ENCODE peak calls at places on chromosomes 6 and 20, in seven cellular contexts. G is GM23248, M is MM.1S, V is neural progenitor cell, H is OCI-LY7, K is HCT116, C is PC-3. D is an unnamed sample. For H3K4me1, the result is how much of the 10 kb centered on the place peaks cover.

GRCh38 chr20:37267684-37268313 is 6.2 kb upstream of the GHRH start:
- DNase-seq in G (no peak), M (no peak), V (peak), H (peak), K (no peak), C (no peak), D (no peak)

GRCh38 chr6:109580519-109580918 is 97.5 kb upstream of the ZBTB24 start:
- DNase-seq in G (no peak), M (no peak), V (peak), H (no peak), K (no peak), C (no peak), D (no peak)

GRCh38 chr20:24018796-24019195 is 30.2 kb upstream of the GGTLC1 start:
- DNase-seq in G (peak), M (no peak), V (peak), H (no peak), K (no peak), C (peak), D (peak)

GRCh38 chr6:60671369-60671768 is 1614.7 kb downstream of the KHDRBS2 start:
- DNase-seq in G (no peak), M (peak), V (no peak), H (no peak), K (no peak), C (no peak), D (no peak)

GRCh38 chr6:18260448-18261106 is 3.8 kb downstream of the DEK start:
- DNase-seq in G (peak), M (peak), V (no peak), H (peak), K (no peak), C (peak), D (no peak)

GRCh38 chr6:150930816-150931215 is 65.3 kb downstream of the MTHFD1L start:
- DNase-seq in G (peak), M (no peak), V (no peak), H (no peak), K (no peak), C (peak), D (no peak)

GRCh38 chr6:38728203-38728602 is 13.1 kb downstream of the DNAH8 start:
- DNase-seq in G (no peak), M (no peak), V (no peak), H (no peak), K (no peak), C (no peak), D (no peak)

GRCh38 chr6:90168693-90169131 is 127.9 kb downstream of the BACH2 start:
- DNase-seq in G (peak), M (no peak), V (no peak), H (no peak), K (no peak), C (peak), D (no peak)

GRCh38 chr6:99458319-99458718 is 33.2 kb upstream of the PNISR start:
- DNase-seq in G (peak), M (peak), V (peak), H (peak), K (peak), C (peak), D (peak)

GRCh38 chr6:36444470-36444869 is 1.7 kb downstream of the KCTD20 start:
- DNase-seq in G (peak), M (no peak), V (no peak), H (no peak), K (no peak), C (no peak), D (peak)

GRCh38 chr6:37258405-37258704 is 411 bp upstream of the TMEM217 start:
- DNase-seq in G (peak), M (no peak), V (no peak), H (no peak), K (no peak), C (peak), D (no peak)

GRCh38 chr6:20790032-20790791 is 256.0 kb downstream of the CDKAL1 start:
- DNase-seq in G (no peak), M (no peak), V (no peak), H (no peak), K (no peak), C (no peak), D (no peak)

GRCh38 chr6:20223119-20223518 is 10.8 kb upstream of the MBOAT1 start:
- DNase-seq in G (no peak), M (no peak), V (no peak), H (no peak), K (no peak), C (no peak), D (no peak)

GRCh38 chr6:47187108-47187507 is 122.6 kb downstream of the TNFRSF21 start:
- DNase-seq in G (no peak), M (no peak), V (no peak), H (no peak), K (no peak), C (no peak), D (no peak)

GRCh38 chr6:167112421-167112820 is 10.5 kb upstream of the CCR6 start:
- DNase-seq in G (no peak), M (no peak), V (no peak), H (no peak), K (no peak), C (no peak), D (no peak)
- H3K4me1 ChIP-seq in G (under half), M (under half), V (under half), H (half or more), K (under half), C (under half), D (under half)

GRCh38 chr6:107869871-107870270 is 45.8 kb upstream of the SCML4 start:
- DNase-seq in G (no peak), M (peak), V (peak), H (peak), K (no peak), C (no peak), D (no peak)

GRCh38 chr6:107868867-107869611 is 44.9 kb upstream of the SCML4 start:
- DNase-seq in G (no peak), M (no peak), V (no peak), H (no peak), K (no peak), C (no peak), D (no peak)

GRCh38 chr6:107864235-107864970 is 40.3 kb upstream of the SCML4 start:
- DNase-seq in G (no peak), M (no peak), V (peak), H (no peak), K (no peak), C (no peak), D (no peak)

GRCh38 chr6:107866606-107867301 is 42.6 kb upstream of the SCML4 start:
- DNase-seq in G (peak), M (peak), V (peak), H (peak), K (peak), C (peak), D (peak)

GRCh38 chr6:107867302-107867615 is 43.1 kb upstream of the SCML4 start:
- DNase-seq in G (no peak), M (no peak), V (no peak), H (no peak), K (no peak), C (no peak), D (no peak)
- TF ChIP-seq EZH2phosphoT487 in G (no peak), M (no peak), V (no peak), H (no peak), K (no peak), C (no peak), D (no peak)

GRCh38 chr20:14333734-14334133 is 3.7 kb downstream of the FLRT3 start:
- DNase-seq in G (no peak), M (no peak), V (no peak), H (no peak), K (no peak), C (no peak), D (no peak)

GRCh38 chr20:14336667-14337066 is 745 bp downstream of the FLRT3 start:
- DNase-seq in G (peak), M (peak), V (peak), H (no peak), K (no peak), C (peak), D (peak)

GRCh38 chr20:14332796-14333345 is 4.5 kb downstream of the FLRT3 start:
- DNase-seq in G (no peak), M (no peak), V (peak), H (no peak), K (no peak), C (no peak), D (peak)

GRCh38 chr20:14334306-14334930 is 3.0 kb downstream of the FLRT3 start:
- DNase-seq in G (peak), M (peak), V (peak), H (peak), K (no peak), C (peak), D (peak)

GRCh38 chr20:14335122-14335521 is 2.3 kb downstream of the FLRT3 start:
- DNase-seq in G (no peak), M (no peak), V (no peak), H (no peak), K (no peak), C (no peak), D (no peak)
- H3K4me3 ChIP-seq in G (peak), M (no peak), V (peak), H (no peak), K (no peak), C (peak), D (peak)

GRCh38 chr20:32364554-32365208 is 6.5 kb downstream of the ASXL1 start:
- DNase-seq in G (no peak), M (no peak), V (no peak), H (no peak), K (no peak), C (no peak), D (no peak)

GRCh38 chr20:32363492-32363891 is 5.4 kb downstream of the ASXL1 start:
- DNase-seq in G (peak), M (no peak), V (no peak), H (no peak), K (no peak), C (no peak), D (no peak)

GRCh38 chr20:32366380-32366779 is 8.2 kb downstream of the ASXL1 start:
- DNase-seq in G (no peak), M (no peak), V (no peak), H (no peak), K (no peak), C (no peak), D (no peak)

GRCh38 chr20:32362924-32363364 is 4.8 kb downstream of the ASXL1 start:
- DNase-seq in G (peak), M (no peak), V (no peak), H (no peak), K (no peak), C (no peak), D (no peak)

GRCh38 chr20:32365560-32365959 is 7.4 kb downstream of the ASXL1 start:
- DNase-seq in G (peak), M (no peak), V (no peak), H (no peak), K (no peak), C (no peak), D (no peak)
- H3K4me1 ChIP-seq in G (under half), M (under half), V (under half), H (half or more), K (under half), C (under half), D (under half)

GRCh38 chr20:63167918-63168520 is 47.9 kb downstream of the YTHDF1 start:
- DNase-seq in G (no peak), M (no peak), V (no peak), H (no peak), K (no peak), C (no peak), D (no peak)

GRCh38 chr20:63165538-63166422 is 50.2 kb downstream of the YTHDF1 start:
- DNase-seq in G (no peak), M (no peak), V (no peak), H (no peak), K (no peak), C (no peak), D (no peak)

GRCh38 chr20:63166423-63167020 is 49.4 kb downstream of the YTHDF1 start:
- DNase-seq in G (no peak), M (no peak), V (no peak), H (no peak), K (no peak), C (no peak), D (no peak)

GRCh38 chr20:63168861-63169260 is 47.1 kb downstream of the YTHDF1 start:
- DNase-seq in G (no peak), M (no peak), V (no peak), H (no peak), K (no peak), C (no peak), D (no peak)

DNA sequence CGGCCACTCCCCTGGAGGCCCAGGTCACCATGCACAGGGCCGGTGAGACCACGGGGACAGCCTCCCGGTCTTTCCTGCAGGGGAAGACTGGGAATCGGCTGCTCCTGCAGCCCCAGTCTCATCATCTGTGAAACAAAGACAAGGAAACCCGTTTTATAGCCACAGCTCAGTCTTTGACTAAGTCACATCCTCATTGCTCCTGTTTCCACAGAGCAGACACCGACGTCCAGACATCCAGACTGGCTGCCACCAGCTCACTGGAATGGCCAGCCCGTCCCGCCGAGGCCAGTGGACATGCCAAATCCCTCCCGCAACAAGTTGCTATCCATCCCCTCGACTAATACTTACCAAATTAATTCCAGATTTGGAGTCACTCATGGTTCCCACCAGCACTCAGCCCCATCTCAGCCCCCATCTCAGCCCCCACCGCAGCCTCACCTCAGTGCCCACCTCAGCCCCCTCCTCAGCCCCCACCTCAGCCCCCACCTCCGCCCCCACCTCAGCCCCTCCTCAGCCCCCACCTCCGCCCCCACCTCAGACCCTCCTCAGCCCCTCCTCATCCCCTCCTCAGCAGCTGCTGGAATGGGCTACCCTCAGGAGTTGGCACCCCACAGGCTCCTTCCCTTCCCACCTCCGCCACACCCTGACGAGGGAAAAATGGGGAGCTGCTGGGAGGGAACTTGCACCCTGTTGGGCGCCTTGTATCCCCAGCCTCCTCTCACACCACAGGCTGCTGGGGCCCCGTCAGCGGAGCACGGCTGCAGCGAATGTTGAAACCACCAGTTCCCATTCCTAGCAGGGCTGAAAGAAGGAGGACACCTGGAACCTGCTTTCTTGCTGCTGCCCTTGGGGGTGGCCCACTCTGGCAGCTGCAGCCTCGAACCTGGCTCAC is 48.7 kb downstream of the YTHDF1 start:
- DNase-seq in G (peak), M (no peak), V (no peak), H (no peak), K (no peak), C (peak), D (no peak)
- TF ChIP-seq EZH2phosphoT487 in G (no peak), M (no peak), V (no peak), H (no peak), K (no peak), C (no peak), D (no peak)

GRCh38 chr6:26581164-26581915 is 15.4 kb upstream of the ABT1 start:
- DNase-seq in G (no peak), M (no peak), V (no peak), H (no peak), K (no peak), C (no peak), D (no peak)
- H3K4me3 ChIP-seq in G (no peak), M (no peak), V (no peak), H (no peak), K (no peak), C (no peak), D (no peak)

D was measured in hepatocyte.